ENCODE peak calls at places on chromosomes 16 and 17, in five cellular contexts. One of them, this sample, is unnamed.

GRCh38 chr17:75616521-75617122 is 16.6 kb upstream of the SMIM5 start:
- DNase-seq in psoas muscle: no peak
- DNase-seq in tibial nerve: no peak
- DNase-seq in mammary epithelial cell: no peak
- DNase-seq in A673: no peak
- DNase-seq in this sample: no peak

GRCh38 chr16:11395008-11395948 is 50.0 kb downstream of the RMI2 start:
- DNase-seq in psoas muscle: no peak
- DNase-seq in tibial nerve: no peak
- DNase-seq in mammary epithelial cell: peak; percentile 14
- DNase-seq in A673: no peak
- DNase-seq in this sample: no peak

GRCh38 chr17:56600246-56600645 is 6.7 kb downstream of the NOG start:
- DNase-seq in psoas muscle: no peak
- DNase-seq in tibial nerve: no peak
- DNase-seq in mammary epithelial cell: no peak
- DNase-seq in A673: no peak
- DNase-seq in this sample: no peak

GRCh38 chr17:28956112-28956511 is 4.8 kb upstream of the PHF12 start:
- DNase-seq in psoas muscle: no peak
- DNase-seq in tibial nerve: no peak
- DNase-seq in mammary epithelial cell: no peak
- DNase-seq in A673: no peak
- DNase-seq in this sample: no peak

GRCh38 chr17:9647014-9647413 is 1.7 kb downstream of the USP43 start:
- DNase-seq in psoas muscle: no peak
- DNase-seq in tibial nerve: no peak
- DNase-seq in mammary epithelial cell: peak; percentile 70
- DNase-seq in A673: no peak
- DNase-seq in this sample: no peak

GRCh38 chr16:48613061-48613957 is 3.3 kb upstream of the N4BP1 start:
- DNase-seq in psoas muscle: no peak
- DNase-seq in tibial nerve: no peak
- DNase-seq in mammary epithelial cell: peak; percentile 11
- DNase-seq in A673: no peak
- DNase-seq in this sample: no peak

GRCh38 chr17:50268632-50269287 is 5.5 kb upstream of the TMEM92 start:
- DNase-seq in psoas muscle: no peak
- DNase-seq in tibial nerve: no peak
- DNase-seq in mammary epithelial cell: no peak
- DNase-seq in A673: no peak
- DNase-seq in this sample: no peak

GRCh38 chr16:68662035-68662434 is 16.9 kb downstream of the CDH3 start:
- DNase-seq in psoas muscle: no peak
- DNase-seq in tibial nerve: no peak
- DNase-seq in mammary epithelial cell: no peak
- DNase-seq in A673: no peak
- DNase-seq in this sample: no peak

GRCh38 chr17:47978324-47978723 is 7.4 kb downstream of the CDK5RAP3 start:
- DNase-seq in psoas muscle: peak; percentile 69
- DNase-seq in tibial nerve: peak; percentile 23
- DNase-seq in mammary epithelial cell: peak; percentile 26
- DNase-seq in A673: peak; percentile 82
- DNase-seq in this sample: peak; percentile 84

GRCh38 chr17:13395872-13396271 is 205.9 kb downstream of the HS3ST3A1 start:
- DNase-seq in psoas muscle: no peak
- DNase-seq in tibial nerve: no peak
- DNase-seq in mammary epithelial cell: peak; percentile 88
- DNase-seq in A673: no peak
- DNase-seq in this sample: no peak

GRCh38 chr16:69847643-69848042 is 85.5 kb downstream of the WWP2 start:
- DNase-seq in psoas muscle: no peak
- DNase-seq in tibial nerve: no peak
- DNase-seq in mammary epithelial cell: no peak
- DNase-seq in A673: peak; percentile 30
- DNase-seq in this sample: no peak

DNA sequence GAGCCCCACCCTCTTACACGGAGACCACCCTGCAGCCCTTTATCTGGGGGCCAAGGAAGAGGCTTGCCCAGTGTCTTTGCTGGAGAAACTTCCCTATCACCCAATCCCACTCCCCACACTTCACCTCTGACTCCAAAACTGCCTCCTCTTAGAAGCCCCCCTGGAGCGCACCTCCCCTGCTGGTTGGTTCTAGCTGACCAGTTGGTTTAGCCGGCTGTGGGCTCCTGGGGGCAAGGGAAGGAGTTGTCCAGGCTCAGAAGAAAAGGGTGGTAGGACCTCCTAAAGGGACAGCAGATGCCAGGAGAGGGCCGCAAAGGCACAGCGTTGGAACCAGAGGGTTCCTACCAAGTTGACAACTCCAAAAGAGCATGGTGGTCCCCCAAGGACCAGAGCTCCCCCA is 2.0 kb downstream of the BCAR1 start:
- DNase-seq in psoas muscle: no peak
- DNase-seq in tibial nerve: no peak
- DNase-seq in mammary epithelial cell: no peak
- DNase-seq in A673: no peak
- DNase-seq in this sample: no peak
- H3K4me1 ChIP-seq in psoas muscle: peaks cover 86% of the 10 kb centered on the region
- H3K4me1 ChIP-seq in tibial nerve: peaks cover 75% of the 10 kb centered on the region
- H3K4me1 ChIP-seq in mammary epithelial cell: peaks cover 85% of the 10 kb centered on the region
- H3K4me1 ChIP-seq in A673: peaks cover 47% of the 10 kb centered on the region
- H3K4me1 ChIP-seq in this sample: peaks cover 8% of the 10 kb centered on the region

GRCh38 chr16:23147666-23148065 is 1.6 kb downstream of the USP31 start:
- DNase-seq in psoas muscle: no peak
- DNase-seq in tibial nerve: no peak
- DNase-seq in mammary epithelial cell: no peak
- DNase-seq in A673: no peak
- DNase-seq in this sample: no peak

GRCh38 chr16:23146877-23147601 is 2.2 kb downstream of the USP31 start:
- DNase-seq in psoas muscle: no peak
- DNase-seq in tibial nerve: no peak
- DNase-seq in mammary epithelial cell: peak; percentile 56
- DNase-seq in A673: no peak
- DNase-seq in this sample: no peak

GRCh38 chr16:23143391-23143790 is 5.9 kb downstream of the USP31 start:
- DNase-seq in psoas muscle: no peak
- DNase-seq in tibial nerve: no peak
- DNase-seq in mammary epithelial cell: no peak
- DNase-seq in A673: no peak
- DNase-seq in this sample: no peak

GRCh38 chr16:23145186-23145585 is 4.1 kb downstream of the USP31 start:
- DNase-seq in psoas muscle: no peak
- DNase-seq in tibial nerve: no peak
- DNase-seq in mammary epithelial cell: peak; percentile 92
- DNase-seq in A673: peak; percentile 87
- DNase-seq in this sample: no peak

GRCh38 chr16:23145608-23146007 is 3.6 kb downstream of the USP31 start:
- DNase-seq in psoas muscle: no peak
- DNase-seq in tibial nerve: no peak
- DNase-seq in mammary epithelial cell: peak; percentile 94
- DNase-seq in A673: peak; percentile 69
- DNase-seq in this sample: no peak
- H3K4me1 ChIP-seq in psoas muscle: peaks cover 50% of the 10 kb centered on the region
- H3K4me1 ChIP-seq in tibial nerve: peaks cover 24% of the 10 kb centered on the region
- H3K4me1 ChIP-seq in mammary epithelial cell: peaks cover 66% of the 10 kb centered on the region
- H3K4me1 ChIP-seq in A673: peaks cover 57% of the 10 kb centered on the region
- H3K4me1 ChIP-seq in this sample: no peaks in the 10 kb centered on the region

GRCh38 chr17:31488264-31488981 is 96.9 kb downstream of the RAB11FIP4 start:
- DNase-seq in psoas muscle: peak; percentile 56
- DNase-seq in tibial nerve: no peak
- DNase-seq in mammary epithelial cell: peak; percentile 25
- DNase-seq in A673: no peak
- DNase-seq in this sample: no peak
- H3K4me1 ChIP-seq in psoas muscle: peaks cover 6% of the 10 kb centered on the region
- H3K4me1 ChIP-seq in tibial nerve: peaks cover 37% of the 10 kb centered on the region
- H3K4me1 ChIP-seq in mammary epithelial cell: peaks cover 7% of the 10 kb centered on the region
- H3K4me1 ChIP-seq in A673: no peaks in the 10 kb centered on the region
- H3K4me1 ChIP-seq in this sample: no peaks in the 10 kb centered on the region

DNA sequence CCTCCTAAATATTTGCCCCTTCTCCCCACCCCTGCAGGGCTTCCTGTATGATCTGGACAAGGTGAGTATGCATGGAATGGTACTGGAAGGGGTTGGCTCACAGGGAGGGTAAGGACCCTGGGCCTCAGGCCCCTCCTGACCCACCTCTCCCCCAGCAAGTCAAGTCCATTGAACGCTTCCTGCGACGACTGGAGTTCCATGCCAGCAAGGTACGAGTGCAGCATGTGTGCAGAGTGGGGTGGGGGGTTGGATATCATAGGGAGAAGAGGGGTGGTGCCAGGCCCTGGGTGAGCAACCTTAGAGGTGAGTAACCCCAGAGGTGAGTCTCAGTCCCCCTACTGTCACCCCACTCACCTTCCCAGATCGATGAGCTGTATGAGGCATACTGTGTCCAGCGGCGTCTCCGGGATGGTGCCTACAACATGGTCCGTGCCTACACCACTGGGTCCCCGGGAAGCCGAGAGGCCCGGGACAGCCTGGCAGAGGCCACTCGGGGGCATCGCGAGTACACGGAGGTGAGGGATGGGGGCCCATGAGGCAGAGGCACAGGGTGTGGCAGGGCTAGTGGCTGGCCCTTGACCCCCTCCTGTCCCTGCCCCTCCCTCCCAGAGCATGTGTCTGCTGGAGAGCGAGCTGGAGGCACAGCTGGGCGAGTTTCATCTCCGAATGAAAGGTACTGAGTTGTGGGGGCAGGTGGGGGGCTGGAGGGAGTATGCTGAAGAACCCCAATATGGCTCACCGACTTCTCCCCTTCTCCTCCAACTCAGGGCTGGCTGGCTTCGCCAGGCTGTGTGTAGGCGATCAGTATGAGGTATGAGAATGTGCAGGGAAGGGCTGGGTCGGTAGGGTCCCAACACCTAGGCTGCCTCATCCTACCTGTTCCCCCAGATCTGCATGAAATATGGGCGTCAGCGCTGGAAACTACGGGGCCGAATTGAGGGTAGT is 11.3 kb downstream of the RIPOR1 start:
- DNase-seq in psoas muscle: peak; percentile 52
- DNase-seq in tibial nerve: no peak
- DNase-seq in mammary epithelial cell: no peak
- DNase-seq in A673: no peak
- DNase-seq in this sample: no peak
- H3K4me1 ChIP-seq in psoas muscle: peaks cover 34% of the 10 kb centered on the region
- H3K4me1 ChIP-seq in tibial nerve: peaks cover 16% of the 10 kb centered on the region
- H3K4me1 ChIP-seq in mammary epithelial cell: peaks cover 36% of the 10 kb centered on the region
- H3K4me1 ChIP-seq in A673: peaks cover 14% of the 10 kb centered on the region
- H3K4me1 ChIP-seq in this sample: peaks cover 4% of the 10 kb centered on the region

GRCh38 chr16:13335894-13336293 is 434.5 kb downstream of the SHISA9 start:
- DNase-seq in psoas muscle: no peak
- DNase-seq in tibial nerve: no peak
- DNase-seq in mammary epithelial cell: no peak
- DNase-seq in A673: no peak
- DNase-seq in this sample: no peak
- H3K4me1 ChIP-seq in psoas muscle: no peaks in the 10 kb centered on the region
- H3K4me1 ChIP-seq in tibial nerve: no peaks in the 10 kb centered on the region
- H3K4me1 ChIP-seq in mammary epithelial cell: no peaks in the 10 kb centered on the region
- H3K4me1 ChIP-seq in A673: no peaks in the 10 kb centered on the region
- H3K4me1 ChIP-seq in this sample: no peaks in the 10 kb centered on the region

This sample was measured in BE2C.